ENCODE peak calls at places on chromosomes 7 and 10, in six cellular contexts. R is HepG2, C is WTC11, N is H1, F is K562, H is GM12878. Y is an unnamed sample.

GRCh38 chr10:86288695-86289576 is 77.7 kb downstream of the GRID1 start:
- DNase-seq in H (no peak), R (no peak), C (no peak), F (no peak), N (peak), Y (no peak)

GRCh38 chr10:16182688-16183087 is 254.1 kb upstream of the PTER start:
- DNase-seq in F (no peak), H (no peak), R (no peak), N (no peak), C (no peak), Y (no peak)

GRCh38 chr10:96370575-96371157 is 11.9 kb upstream of the OPALIN start:
- DNase-seq in R (peak), F (peak), C (peak), N (peak), H (no peak), Y (peak)

GRCh38 chr7:131945948-131946525 is 389.6 kb upstream of the PODXL start:
- DNase-seq in N (no peak), C (no peak), F (no peak), H (no peak), R (no peak), Y (peak)

GRCh38 chr10:37495415-37495814 is 362.0 kb downstream of the ZNF248 start:
- DNase-seq in R (no peak), F (no peak), C (no peak), N (no peak), H (no peak), Y (no peak)

GRCh38 chr10:76311752-76312699 is 880.6 kb downstream of the LRMDA start:
- DNase-seq in N (no peak), R (peak), C (peak), F (peak), H (no peak), Y (peak)

GRCh38 chr7:2399848-2400587 is 3.4 kb upstream of the CHST12 start:
- DNase-seq in F (peak), R (peak), C (no peak), N (no peak), H (no peak), Y (no peak)

GRCh38 chr7:128904381-128905197 is 5.9 kb downstream of the KCP start:
- DNase-seq in N (peak), H (peak), F (peak), R (peak), C (no peak), Y (peak)

GRCh38 chr10:34584164-34584563 is 230.9 kb downstream of the PARD3 start:
- DNase-seq in F (no peak), N (no peak), C (no peak), R (no peak), H (no peak), Y (no peak)

GRCh38 chr7:42134276-42134871 is 102.6 kb downstream of the GLI3 start:
- DNase-seq in R (no peak), C (no peak), F (no peak), H (no peak), N (no peak), Y (no peak)

GRCh38 chr10:59557052-59557451 is 152.6 kb downstream of the SLC16A9 start:
- DNase-seq in R (no peak), N (peak), H (no peak), F (peak), C (peak), Y (peak)
- TF ChIP-seq CREB1 in R (no peak), N (no peak), H (no peak), F (no peak), C (no peak), Y (no peak)

GRCh38 chr10:45589868-45590267 is 82.7 kb downstream of the ZFAND4 start:
- DNase-seq in H (no peak), C (no peak), N (no peak), R (no peak), F (no peak), Y (no peak)

GRCh38 chr10:45592926-45593325 is 79.6 kb downstream of the ZFAND4 start:
- DNase-seq in H (no peak), R (no peak), F (no peak), C (no peak), N (no peak), Y (no peak)

GRCh38 chr10:45589009-45589408 is 83.6 kb downstream of the ZFAND4 start:
- DNase-seq in H (no peak), C (no peak), R (no peak), F (no peak), N (no peak), Y (no peak)

GRCh38 chr10:45592432-45592831 is 80.1 kb downstream of the ZFAND4 start:
- DNase-seq in R (no peak), N (no peak), C (no peak), F (no peak), H (no peak), Y (no peak)

DNA sequence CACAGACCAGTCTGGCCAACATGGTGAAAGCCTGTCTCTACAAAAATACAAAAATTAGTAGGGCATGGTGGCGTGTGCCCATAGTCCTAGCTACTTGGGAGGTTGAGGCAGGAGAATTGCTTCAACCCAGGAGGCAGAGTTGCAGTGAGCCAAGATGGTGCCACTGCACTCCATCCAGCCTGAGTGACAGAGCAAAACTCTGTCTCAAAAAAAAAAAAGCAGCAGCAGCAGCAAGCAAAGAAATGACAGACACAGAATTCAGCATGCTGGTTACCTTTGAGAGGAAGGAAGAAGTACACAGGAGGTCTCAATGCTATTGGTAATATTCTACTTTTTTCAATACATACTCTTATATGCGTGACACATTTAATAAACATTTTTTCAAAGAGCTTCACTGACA is 81.3 kb downstream of the ZFAND4 start:
- DNase-seq in N (no peak), R (no peak), F (no peak), C (no peak), H (no peak), Y (no peak)
- TF ChIP-seq CREB1 in N (no peak), R (no peak), F (no peak), C (no peak), H (no peak), Y (no peak)

GRCh38 chr10:18157909-18158308 is 17.7 kb downstream of the CACNB2 start:
- DNase-seq in F (no peak), C (no peak), H (no peak), R (no peak), N (no peak), Y (no peak)
- TF ChIP-seq CREB1 in F (no peak), C (no peak), H (no peak), R (no peak), N (no peak), Y (no peak)

GRCh38 chr7:135282621-135283295 is 49.1 kb downstream of the STRA8 start:
- DNase-seq in H (no peak), R (no peak), F (no peak), C (no peak), N (no peak), Y (no peak)
- TF ChIP-seq CREB1 in H (no peak), R (no peak), F (no peak), C (no peak), N (no peak), Y (no peak)

DNA sequence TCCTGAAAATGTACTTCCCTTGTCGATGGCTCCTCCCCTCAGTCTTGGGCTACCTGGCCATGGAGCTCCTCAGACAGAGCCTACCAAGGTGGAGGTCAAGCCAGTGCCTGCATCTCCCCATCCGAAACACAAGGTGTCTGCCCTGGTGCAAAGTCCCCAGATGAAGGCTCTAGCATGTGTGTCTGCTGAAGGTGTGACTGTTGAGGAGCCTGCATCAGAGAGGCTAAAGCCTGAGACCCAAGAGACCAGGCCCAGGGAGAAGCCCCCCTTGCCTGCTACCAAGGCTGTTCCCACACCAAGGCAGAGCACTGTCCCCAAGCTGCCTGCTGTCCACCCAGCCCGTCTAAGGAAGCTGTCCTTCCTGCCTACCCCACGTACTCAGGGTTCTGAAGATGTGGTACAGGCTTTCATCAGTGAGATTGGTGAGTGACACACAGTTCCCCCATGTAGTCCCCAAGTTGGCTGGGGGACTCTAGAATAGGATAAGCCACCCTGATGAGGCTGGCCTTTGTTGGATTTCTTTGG is 8.8 kb downstream of the PPRC1 start:
- DNase-seq in F (no peak), C (no peak), R (no peak), N (no peak), H (no peak), Y (no peak)
- TF ChIP-seq CREB1 in F (no peak), C (no peak), R (no peak), N (no peak), H (no peak), Y (no peak)

GRCh38 chr7:111642373-111642772 is 80.1 kb upstream of the IMMP2L start:
- DNase-seq in N (no peak), R (no peak), H (no peak), F (no peak), C (no peak), Y (no peak)
- TF ChIP-seq CREB1 in N (no peak), R (no peak), H (no peak), F (no peak), C (no peak), Y (no peak)

GRCh38 chr10:103739039-103739764 is 116.2 kb downstream of the SH3PXD2A start:
- DNase-seq in R (no peak), C (no peak), H (no peak), F (no peak), N (no peak), Y (peak)
- TF ChIP-seq CREB1 in R (no peak), C (no peak), H (no peak), F (no peak), N (no peak), Y (no peak)

Y was measured in GM23338.